ENCODE peak calls at places on chromosome 4, in seven cellular contexts. One of them, this sample, is unnamed.

GRCh38 chr4:111641813-111642579 is 503.3 kb upstream of the FAM241A start:
- DNase-seq in mucosa of descending colon: no peak
- DNase-seq in BJ: peak; percentile 55
- DNase-seq in amniotic stem cell: peak; percentile 86
- DNase-seq in nucleus accumbens: peak; percentile 3
- DNase-seq in cerebellar cortex: peak; percentile 66
- DNase-seq in substantia nigra: peak; percentile 63
- DNase-seq in this sample: peak; percentile 55

GRCh38 chr4:181549789-181550188 is 693.4 kb upstream of the TENM3 start:
- DNase-seq in substantia nigra: no peak
- DNase-seq in amniotic stem cell: no peak
- DNase-seq in nucleus accumbens: no peak
- DNase-seq in BJ: no peak
- DNase-seq in cerebellar cortex: no peak
- DNase-seq in mucosa of descending colon: no peak
- DNase-seq in this sample: no peak

GRCh38 chr4:96035727-96036126 is 195.8 kb downstream of the PDHA2 start:
- DNase-seq in amniotic stem cell: no peak
- DNase-seq in substantia nigra: no peak
- DNase-seq in mucosa of descending colon: no peak
- DNase-seq in cerebellar cortex: peak; percentile 4
- DNase-seq in nucleus accumbens: no peak
- DNase-seq in BJ: no peak
- DNase-seq in this sample: no peak

GRCh38 chr4:109559625-109559982 is 442 bp upstream of the MCUB start:
- DNase-seq in cerebellar cortex: no peak
- DNase-seq in substantia nigra: peak; percentile 15
- DNase-seq in BJ: no peak
- DNase-seq in amniotic stem cell: no peak
- DNase-seq in nucleus accumbens: no peak
- DNase-seq in mucosa of descending colon: peak; percentile 71
- DNase-seq in this sample: peak; percentile 55

GRCh38 chr4:140243345-140243753 is 89.4 kb upstream of the MAML3 start:
- DNase-seq in BJ: no peak
- DNase-seq in mucosa of descending colon: peak; percentile 66
- DNase-seq in nucleus accumbens: no peak
- DNase-seq in cerebellar cortex: no peak
- DNase-seq in substantia nigra: no peak
- DNase-seq in amniotic stem cell: no peak
- DNase-seq in this sample: no peak

GRCh38 chr4:159029481-159029880 is 73.4 kb upstream of the RAPGEF2 start:
- DNase-seq in cerebellar cortex: no peak
- DNase-seq in BJ: no peak
- DNase-seq in nucleus accumbens: no peak
- DNase-seq in mucosa of descending colon: no peak
- DNase-seq in substantia nigra: no peak
- DNase-seq in amniotic stem cell: no peak
- DNase-seq in this sample: peak; percentile 71

GRCh38 chr4:147994491-147995385 is 262.9 kb downstream of the ARHGAP10 start:
- DNase-seq in cerebellar cortex: no peak
- DNase-seq in amniotic stem cell: no peak
- DNase-seq in mucosa of descending colon: no peak
- DNase-seq in substantia nigra: no peak
- DNase-seq in BJ: no peak
- DNase-seq in nucleus accumbens: no peak
- DNase-seq in this sample: peak; percentile 55

GRCh38 chr4:52983563-52984303 is 121.6 kb downstream of the RASL11B start:
- DNase-seq in substantia nigra: no peak
- DNase-seq in nucleus accumbens: no peak
- DNase-seq in cerebellar cortex: peak; percentile 85
- DNase-seq in mucosa of descending colon: no peak
- DNase-seq in BJ: no peak
- DNase-seq in amniotic stem cell: peak; percentile 37
- DNase-seq in this sample: peak; percentile 71

GRCh38 chr4:54685810-54686209 is 28.1 kb downstream of the KIT start:
- DNase-seq in nucleus accumbens: no peak
- DNase-seq in substantia nigra: no peak
- DNase-seq in BJ: no peak
- DNase-seq in mucosa of descending colon: no peak
- DNase-seq in amniotic stem cell: no peak
- DNase-seq in cerebellar cortex: no peak
- DNase-seq in this sample: no peak

GRCh38 chr4:152277333-152277732 is 258.6 kb downstream of the FBXW7 start:
- DNase-seq in substantia nigra: no peak
- DNase-seq in cerebellar cortex: no peak
- DNase-seq in amniotic stem cell: no peak
- DNase-seq in BJ: no peak
- DNase-seq in nucleus accumbens: no peak
- DNase-seq in mucosa of descending colon: no peak
- DNase-seq in this sample: no peak

GRCh38 chr4:138765442-138765841 is 250.1 kb upstream of the NOCT start:
- DNase-seq in amniotic stem cell: no peak
- DNase-seq in nucleus accumbens: no peak
- DNase-seq in cerebellar cortex: no peak
- DNase-seq in BJ: no peak
- DNase-seq in substantia nigra: no peak
- DNase-seq in mucosa of descending colon: no peak
- DNase-seq in this sample: no peak

GRCh38 chr4:154643493-154643892 is 31.0 kb upstream of the FGG start:
- DNase-seq in cerebellar cortex: no peak
- DNase-seq in substantia nigra: no peak
- DNase-seq in amniotic stem cell: no peak
- DNase-seq in BJ: no peak
- DNase-seq in mucosa of descending colon: no peak
- DNase-seq in nucleus accumbens: no peak
- DNase-seq in this sample: no peak

GRCh38 chr4:100736651-100737450 is 219.0 kb upstream of the EMCN start:
- DNase-seq in substantia nigra: no peak
- DNase-seq in nucleus accumbens: no peak
- DNase-seq in BJ: peak; percentile 32
- DNase-seq in amniotic stem cell: peak; percentile 24
- DNase-seq in mucosa of descending colon: no peak
- DNase-seq in cerebellar cortex: peak; percentile 81
- DNase-seq in this sample: peak; percentile 25

GRCh38 chr4:173182403-173182802 is 13.8 kb downstream of the GALNT7 start:
- DNase-seq in BJ: peak; percentile 56
- DNase-seq in cerebellar cortex: peak; percentile 76
- DNase-seq in mucosa of descending colon: no peak
- DNase-seq in amniotic stem cell: no peak
- DNase-seq in nucleus accumbens: no peak
- DNase-seq in substantia nigra: no peak
- DNase-seq in this sample: no peak

GRCh38 chr4:160595646-160596045 is 1492.8 kb downstream of the RAPGEF2 start:
- DNase-seq in substantia nigra: no peak
- DNase-seq in amniotic stem cell: no peak
- DNase-seq in mucosa of descending colon: no peak
- DNase-seq in BJ: no peak
- DNase-seq in cerebellar cortex: no peak
- DNase-seq in nucleus accumbens: no peak
- DNase-seq in this sample: no peak

GRCh38 chr4:168643083-168643795 is 146.4 kb downstream of the PALLD start:
- DNase-seq in nucleus accumbens: no peak
- DNase-seq in BJ: no peak
- DNase-seq in cerebellar cortex: no peak
- DNase-seq in amniotic stem cell: no peak
- DNase-seq in mucosa of descending colon: no peak
- DNase-seq in substantia nigra: no peak
- DNase-seq in this sample: peak; percentile 31

GRCh38 chr4:3136454-3136853 is 62.0 kb downstream of the HTT start:
- DNase-seq in mucosa of descending colon: no peak
- DNase-seq in BJ: no peak
- DNase-seq in amniotic stem cell: no peak
- DNase-seq in cerebellar cortex: no peak
- DNase-seq in substantia nigra: no peak
- DNase-seq in nucleus accumbens: no peak
- DNase-seq in this sample: peak; percentile 48

GRCh38 chr4:182093431-182093831 is 149.8 kb upstream of the TENM3 start:
- DNase-seq in amniotic stem cell: no peak
- DNase-seq in substantia nigra: no peak
- DNase-seq in nucleus accumbens: no peak
- DNase-seq in mucosa of descending colon: no peak
- DNase-seq in BJ: no peak
- DNase-seq in cerebellar cortex: no peak
- DNase-seq in this sample: no peak

GRCh38 chr4:176708771-176709311 is 83.9 kb downstream of the VEGFC start:
- DNase-seq in substantia nigra: no peak
- DNase-seq in mucosa of descending colon: no peak
- DNase-seq in amniotic stem cell: no peak
- DNase-seq in BJ: peak; percentile 25
- DNase-seq in nucleus accumbens: no peak
- DNase-seq in cerebellar cortex: no peak
- DNase-seq in this sample: peak; percentile 26

This sample was measured in dermis microvascular lymphatic vessel endothelial cell.